ENCODE peak calls at places on chromosome 5, in ten cellular contexts. One of them, this sample, is unnamed.

GRCh38 chr5:56601641-56602071 is 213.7 kb upstream of the MAP3K1 start:
- DNase-seq in prostate gland: no peak
- DNase-seq in ascending aorta: no peak
- DNase-seq in uterus: no peak
- DNase-seq in body of pancreas: no peak
- DNase-seq in PC-3: no peak
- DNase-seq in endodermal cell: no peak
- DNase-seq in HCT116: no peak
- DNase-seq in tibial nerve: no peak
- DNase-seq in iPS DF 6.9: no peak
- DNase-seq in this sample: no peak

GRCh38 chr5:112647428-112647827 is 90.3 kb upstream of the APC start:
- DNase-seq in uterus: no peak
- DNase-seq in ascending aorta: no peak
- DNase-seq in PC-3: peak; percentile 13
- DNase-seq in body of pancreas: no peak
- DNase-seq in tibial nerve: no peak
- DNase-seq in endodermal cell: peak; percentile 76
- DNase-seq in iPS DF 6.9: peak; percentile 16
- DNase-seq in prostate gland: no peak
- DNase-seq in HCT116: no peak
- DNase-seq in this sample: no peak

GRCh38 chr5:135718151-135718550 is 116.3 kb upstream of the SLC25A48 start:
- DNase-seq in body of pancreas: no peak
- DNase-seq in uterus: no peak
- DNase-seq in iPS DF 6.9: no peak
- DNase-seq in PC-3: peak; percentile 24
- DNase-seq in tibial nerve: no peak
- DNase-seq in endodermal cell: no peak
- DNase-seq in ascending aorta: no peak
- DNase-seq in prostate gland: no peak
- DNase-seq in HCT116: peak; percentile 8
- DNase-seq in this sample: no peak

GRCh38 chr5:53448851-53449250 is 31.6 kb upstream of the FST start:
- DNase-seq in iPS DF 6.9: no peak
- DNase-seq in HCT116: no peak
- DNase-seq in tibial nerve: no peak
- DNase-seq in endodermal cell: no peak
- DNase-seq in PC-3: no peak
- DNase-seq in ascending aorta: no peak
- DNase-seq in uterus: no peak
- DNase-seq in body of pancreas: no peak
- DNase-seq in prostate gland: no peak
- DNase-seq in this sample: no peak

GRCh38 chr5:147509041-147509709 is 693 bp downstream of the DPYSL3 start:
- DNase-seq in tibial nerve: no peak
- DNase-seq in prostate gland: no peak
- DNase-seq in body of pancreas: no peak
- DNase-seq in PC-3: peak; percentile 14
- DNase-seq in iPS DF 6.9: no peak
- DNase-seq in endodermal cell: peak; percentile 83
- DNase-seq in HCT116: no peak
- DNase-seq in ascending aorta: no peak
- DNase-seq in uterus: peak; percentile 39
- DNase-seq in this sample: no peak

GRCh38 chr5:32805966-32806626 is 95.0 kb downstream of the NPR3 start:
- DNase-seq in PC-3: peak; percentile 74
- DNase-seq in ascending aorta: no peak
- DNase-seq in endodermal cell: no peak
- DNase-seq in HCT116: no peak
- DNase-seq in uterus: no peak
- DNase-seq in prostate gland: no peak
- DNase-seq in tibial nerve: no peak
- DNase-seq in body of pancreas: no peak
- DNase-seq in iPS DF 6.9: no peak
- DNase-seq in this sample: no peak

GRCh38 chr5:38467353-38468040 is 88.9 kb downstream of the LIFR start:
- DNase-seq in HCT116: no peak
- DNase-seq in prostate gland: no peak
- DNase-seq in PC-3: peak; percentile 50
- DNase-seq in endodermal cell: no peak
- DNase-seq in ascending aorta: no peak
- DNase-seq in tibial nerve: peak; percentile 47
- DNase-seq in uterus: peak; percentile 81
- DNase-seq in iPS DF 6.9: no peak
- DNase-seq in body of pancreas: no peak
- DNase-seq in this sample: no peak

GRCh38 chr5:1058988-1059883 is 50.6 kb downstream of the NKD2 start:
- DNase-seq in prostate gland: no peak
- DNase-seq in uterus: no peak
- DNase-seq in PC-3: no peak
- DNase-seq in ascending aorta: no peak
- DNase-seq in endodermal cell: no peak
- DNase-seq in body of pancreas: no peak
- DNase-seq in iPS DF 6.9: no peak
- DNase-seq in tibial nerve: no peak
- DNase-seq in HCT116: no peak
- DNase-seq in this sample: no peak

GRCh38 chr5:96474073-96474472 is 41.0 kb upstream of the PCSK1 start:
- DNase-seq in endodermal cell: no peak
- DNase-seq in prostate gland: no peak
- DNase-seq in tibial nerve: no peak
- DNase-seq in HCT116: no peak
- DNase-seq in PC-3: no peak
- DNase-seq in iPS DF 6.9: no peak
- DNase-seq in ascending aorta: no peak
- DNase-seq in body of pancreas: no peak
- DNase-seq in uterus: no peak
- DNase-seq in this sample: no peak

GRCh38 chr5:57181151-57181550 is 7.3 kb downstream of the GPBP1 start:
- DNase-seq in HCT116: no peak
- DNase-seq in prostate gland: no peak
- DNase-seq in PC-3: no peak
- DNase-seq in iPS DF 6.9: no peak
- DNase-seq in body of pancreas: no peak
- DNase-seq in endodermal cell: no peak
- DNase-seq in tibial nerve: no peak
- DNase-seq in ascending aorta: no peak
- DNase-seq in uterus: no peak
- DNase-seq in this sample: no peak

GRCh38 chr5:172716796-172717313 is 54.1 kb downstream of the DUSP1 start:
- DNase-seq in PC-3: peak; percentile 83
- DNase-seq in prostate gland: peak; percentile 76
- DNase-seq in iPS DF 6.9: no peak
- DNase-seq in endodermal cell: peak; percentile 95
- DNase-seq in ascending aorta: no peak
- DNase-seq in tibial nerve: peak; percentile 68
- DNase-seq in uterus: peak; percentile 89
- DNase-seq in body of pancreas: peak; percentile 85
- DNase-seq in HCT116: peak; percentile 59
- DNase-seq in this sample: peak; percentile 57

GRCh38 chr5:113128082-113128481 is 151.5 kb downstream of the DCP2 start:
- DNase-seq in uterus: no peak
- DNase-seq in ascending aorta: no peak
- DNase-seq in prostate gland: no peak
- DNase-seq in tibial nerve: no peak
- DNase-seq in PC-3: no peak
- DNase-seq in body of pancreas: no peak
- DNase-seq in endodermal cell: no peak
- DNase-seq in HCT116: no peak
- DNase-seq in iPS DF 6.9: no peak
- DNase-seq in this sample: no peak

GRCh38 chr5:138096997-138097828 is 13.4 kb downstream of the WNT8A start:
- DNase-seq in prostate gland: no peak
- DNase-seq in HCT116: peak; percentile 28
- DNase-seq in tibial nerve: no peak
- DNase-seq in body of pancreas: no peak
- DNase-seq in iPS DF 6.9: no peak
- DNase-seq in endodermal cell: no peak
- DNase-seq in ascending aorta: no peak
- DNase-seq in PC-3: peak; percentile 4
- DNase-seq in uterus: no peak
- DNase-seq in this sample: no peak

GRCh38 chr5:107665036-107665435 is 5.7 kb downstream of the EFNA5 start:
- DNase-seq in iPS DF 6.9: no peak
- DNase-seq in uterus: no peak
- DNase-seq in ascending aorta: no peak
- DNase-seq in tibial nerve: no peak
- DNase-seq in HCT116: no peak
- DNase-seq in body of pancreas: no peak
- DNase-seq in endodermal cell: no peak
- DNase-seq in PC-3: no peak
- DNase-seq in prostate gland: no peak
- DNase-seq in this sample: no peak

GRCh38 chr5:177429248-177430045 is 3.0 kb downstream of the GRK6 start:
- DNase-seq in ascending aorta: peak; percentile 61
- DNase-seq in HCT116: no peak
- DNase-seq in endodermal cell: peak; percentile 43
- DNase-seq in prostate gland: no peak
- DNase-seq in iPS DF 6.9: no peak
- DNase-seq in PC-3: no peak
- DNase-seq in uterus: no peak
- DNase-seq in body of pancreas: peak; percentile 24
- DNase-seq in tibial nerve: peak; percentile 29
- DNase-seq in this sample: no peak
- H3K4me1 ChIP-seq in ascending aorta: peaks cover 14% of the 10 kb centered on the region
- H3K4me1 ChIP-seq in HCT116: peaks cover 15% of the 10 kb centered on the region
- H3K4me1 ChIP-seq in endodermal cell: no peaks in the 10 kb centered on the region
- H3K4me1 ChIP-seq in prostate gland: peaks cover 3% of the 10 kb centered on the region
- H3K4me1 ChIP-seq in iPS DF 6.9: no peaks in the 10 kb centered on the region
- H3K4me1 ChIP-seq in PC-3: peaks cover 19% of the 10 kb centered on the region
- H3K4me1 ChIP-seq in uterus: peaks cover 8% of the 10 kb centered on the region
- H3K4me1 ChIP-seq in body of pancreas: peaks cover 23% of the 10 kb centered on the region
- H3K4me1 ChIP-seq in tibial nerve: peaks cover 34% of the 10 kb centered on the region
- H3K4me1 ChIP-seq in this sample: peaks cover 23% of the 10 kb centered on the region

DNA sequence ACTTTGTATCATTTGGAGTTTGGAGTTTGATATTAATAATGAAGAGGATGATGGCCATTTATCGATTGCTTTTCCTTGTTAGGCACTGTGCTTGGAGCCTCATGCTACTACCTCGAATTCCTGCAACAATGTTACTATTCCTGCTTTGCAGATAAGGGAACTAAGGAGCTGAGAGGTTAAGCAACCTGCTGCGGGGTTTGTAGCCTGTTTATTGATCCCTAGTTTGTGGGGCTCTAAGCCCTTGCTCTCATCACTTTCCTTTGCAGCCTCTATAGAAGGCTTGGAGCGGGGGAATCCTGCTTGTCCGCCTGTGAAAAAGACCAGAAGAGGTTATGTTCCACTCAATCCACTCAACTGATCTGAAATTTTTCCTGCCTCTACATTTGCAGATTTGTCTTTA is 15.8 kb downstream of the ARHGEF28 start:
- DNase-seq in tibial nerve: no peak
- DNase-seq in endodermal cell: no peak
- DNase-seq in HCT116: no peak
- DNase-seq in PC-3: no peak
- DNase-seq in iPS DF 6.9: no peak
- DNase-seq in uterus: no peak
- DNase-seq in prostate gland: no peak
- DNase-seq in body of pancreas: no peak
- DNase-seq in ascending aorta: no peak
- DNase-seq in this sample: no peak
- H3K4me1 ChIP-seq in tibial nerve: peaks cover 37% of the 10 kb centered on the region
- H3K4me1 ChIP-seq in endodermal cell: no peaks in the 10 kb centered on the region
- H3K4me1 ChIP-seq in HCT116: peaks cover 6% of the 10 kb centered on the region
- H3K4me1 ChIP-seq in PC-3: peaks cover 39% of the 10 kb centered on the region
- H3K4me1 ChIP-seq in iPS DF 6.9: no peaks in the 10 kb centered on the region
- H3K4me1 ChIP-seq in uterus: no peaks in the 10 kb centered on the region
- H3K4me1 ChIP-seq in prostate gland: no peaks in the 10 kb centered on the region
- H3K4me1 ChIP-seq in body of pancreas: peaks cover 54% of the 10 kb centered on the region
- H3K4me1 ChIP-seq in ascending aorta: peaks cover 7% of the 10 kb centered on the region
- H3K4me1 ChIP-seq in this sample: peaks cover 66% of the 10 kb centered on the region

DNA sequence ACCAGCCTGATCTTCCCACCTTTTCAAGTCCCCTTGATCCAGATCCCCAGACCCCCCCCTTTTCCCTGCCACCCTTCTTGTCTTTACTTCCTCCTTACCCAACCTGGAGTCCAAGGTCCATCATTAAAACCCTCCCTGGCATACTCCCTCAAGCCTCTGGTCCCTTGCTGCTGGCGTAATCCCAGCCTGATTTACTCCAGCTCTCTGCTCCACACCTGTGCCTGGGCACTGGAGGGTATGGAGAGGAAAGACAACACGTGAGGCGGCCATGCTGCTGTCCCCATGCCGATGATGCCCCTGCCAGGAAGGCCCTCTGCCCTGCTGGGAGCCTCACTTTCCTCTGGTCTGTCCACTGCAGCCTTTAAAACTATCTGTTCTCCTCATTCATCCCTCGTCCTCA is 5.1 kb downstream of the B4GALT7 start:
- DNase-seq in ascending aorta: no peak
- DNase-seq in tibial nerve: no peak
- DNase-seq in uterus: no peak
- DNase-seq in endodermal cell: no peak
- DNase-seq in iPS DF 6.9: no peak
- DNase-seq in prostate gland: no peak
- DNase-seq in PC-3: no peak
- DNase-seq in HCT116: no peak
- DNase-seq in body of pancreas: peak; percentile 18
- DNase-seq in this sample: no peak
- H3K4me1 ChIP-seq in ascending aorta: peaks cover 10% of the 10 kb centered on the region
- H3K4me1 ChIP-seq in tibial nerve: peaks cover 16% of the 10 kb centered on the region
- H3K4me1 ChIP-seq in uterus: peaks cover 12% of the 10 kb centered on the region
- H3K4me1 ChIP-seq in endodermal cell: peaks cover 3% of the 10 kb centered on the region
- H3K4me1 ChIP-seq in iPS DF 6.9: peaks cover 3% of the 10 kb centered on the region
- H3K4me1 ChIP-seq in prostate gland: peaks cover 2% of the 10 kb centered on the region
- H3K4me1 ChIP-seq in PC-3: peaks cover 6% of the 10 kb centered on the region
- H3K4me1 ChIP-seq in HCT116: peaks cover 18% of the 10 kb centered on the region
- H3K4me1 ChIP-seq in body of pancreas: peaks cover 27% of the 10 kb centered on the region
- H3K4me1 ChIP-seq in this sample: peaks cover 7% of the 10 kb centered on the region

GRCh38 chr5:14155730-14156129 is 12.6 kb downstream of the TRIO start:
- DNase-seq in endodermal cell: no peak
- DNase-seq in tibial nerve: no peak
- DNase-seq in ascending aorta: no peak
- DNase-seq in PC-3: no peak
- DNase-seq in uterus: no peak
- DNase-seq in iPS DF 6.9: no peak
- DNase-seq in HCT116: no peak
- DNase-seq in prostate gland: no peak
- DNase-seq in body of pancreas: no peak
- DNase-seq in this sample: no peak

GRCh38 chr5:14156611-14157493 is 13.7 kb downstream of the TRIO start:
- DNase-seq in prostate gland: no peak
- DNase-seq in iPS DF 6.9: no peak
- DNase-seq in endodermal cell: no peak
- DNase-seq in uterus: no peak
- DNase-seq in body of pancreas: no peak
- DNase-seq in ascending aorta: no peak
- DNase-seq in HCT116: peak; percentile 32
- DNase-seq in PC-3: peak; percentile 98
- DNase-seq in tibial nerve: no peak
- DNase-seq in this sample: peak; percentile 83

GRCh38 chr5:14158890-14159666 is 15.9 kb downstream of the TRIO start:
- DNase-seq in HCT116: no peak
- DNase-seq in endodermal cell: no peak
- DNase-seq in PC-3: no peak
- DNase-seq in body of pancreas: no peak
- DNase-seq in iPS DF 6.9: no peak
- DNase-seq in uterus: no peak
- DNase-seq in prostate gland: no peak
- DNase-seq in tibial nerve: no peak
- DNase-seq in ascending aorta: no peak
- DNase-seq in this sample: no peak

GRCh38 chr5:14155075-14155474 is 11.9 kb downstream of the TRIO start:
- DNase-seq in PC-3: no peak
- DNase-seq in endodermal cell: no peak
- DNase-seq in body of pancreas: no peak
- DNase-seq in ascending aorta: no peak
- DNase-seq in HCT116: no peak
- DNase-seq in uterus: no peak
- DNase-seq in iPS DF 6.9: no peak
- DNase-seq in tibial nerve: no peak
- DNase-seq in prostate gland: no peak
- DNase-seq in this sample: no peak

GRCh38 chr5:14157494-14157782 is 14.3 kb downstream of the TRIO start:
- DNase-seq in tibial nerve: no peak
- DNase-seq in PC-3: no peak
- DNase-seq in iPS DF 6.9: no peak
- DNase-seq in body of pancreas: no peak
- DNase-seq in uterus: no peak
- DNase-seq in endodermal cell: no peak
- DNase-seq in HCT116: no peak
- DNase-seq in ascending aorta: no peak
- DNase-seq in prostate gland: no peak
- DNase-seq in this sample: no peak
- H3K4me1 ChIP-seq in tibial nerve: peaks cover 44% of the 10 kb centered on the region
- H3K4me1 ChIP-seq in PC-3: peaks cover 76% of the 10 kb centered on the region
- H3K4me1 ChIP-seq in iPS DF 6.9: peaks cover 13% of the 10 kb centered on the region
- H3K4me1 ChIP-seq in body of pancreas: peaks cover 17% of the 10 kb centered on the region
- H3K4me1 ChIP-seq in uterus: peaks cover 16% of the 10 kb centered on the region
- H3K4me1 ChIP-seq in endodermal cell: peaks cover 14% of the 10 kb centered on the region
- H3K4me1 ChIP-seq in HCT116: peaks cover 49% of the 10 kb centered on the region
- H3K4me1 ChIP-seq in ascending aorta: peaks cover 44% of the 10 kb centered on the region
- H3K4me1 ChIP-seq in prostate gland: peaks cover 9% of the 10 kb centered on the region
- H3K4me1 ChIP-seq in this sample: peaks cover 76% of the 10 kb centered on the region

This sample was measured in PC-9.